ENCODE peak calls at places on chromosome 11, in four cellular contexts. N is K562, W is IMR-90, G is endothelial cell of umbilical vein. R is an unnamed sample. For H3K9me1, the result is how much of the 10 kb centered on the place peaks cover.

GRCh38 chr11:22304337-22304961 is 33.7 kb upstream of the SLC17A6 start:
- DNase-seq in N (peak), W (peak), G (peak), R (no peak)

GRCh38 chr11:1453611-1454386 is 32.8 kb downstream of the MOB2 start:
- DNase-seq in N (peak), W (no peak), G (no peak), R (peak)

GRCh38 chr11:100929377-100929776 is 200.2 kb downstream of the PGR start:
- DNase-seq in N (no peak), W (peak), G (no peak), R (no peak)

GRCh38 chr11:12556788-12557384 is 117.3 kb upstream of the TEAD1 start:
- DNase-seq in N (no peak), W (peak), G (peak), R (no peak)

GRCh38 chr11:95545116-95545875 is 244.3 kb downstream of the FAM76B start:
- DNase-seq in N (peak), W (no peak), G (no peak), R (no peak)

GRCh38 chr11:8814923-8815240 is 96.1 kb upstream of the AKIP1 start:
- DNase-seq in N (no peak), W (no peak), G (no peak), R (no peak)

GRCh38 chr11:35622070-35622469 is 3.8 kb downstream of the FJX1 start:
- DNase-seq in N (no peak), W (peak), G (peak), R (no peak)

GRCh38 chr11:8671242-8671641 is 11.2 kb downstream of the TRIM66 start:
- DNase-seq in N (no peak), W (peak), G (peak), R (no peak)

GRCh38 chr11:126129681-126130671 is 67.3 kb upstream of the CDON start:
- DNase-seq in N (no peak), W (peak), G (no peak), R (no peak)

GRCh38 chr11:134237557-134237922 is 13.1 kb downstream of the VPS26B start:
- DNase-seq in N (no peak), W (no peak), G (no peak), R (no peak)

GRCh38 chr11:66467034-66467659 is 442 bp downstream of the PELI3 start:
- DNase-seq in N (no peak), W (peak), G (peak), R (no peak)

GRCh38 chr11:2309251-2310072 is 7.6 kb downstream of the TSPAN32 start:
- DNase-seq in N (no peak), W (no peak), G (no peak), R (no peak)

GRCh38 chr11:89495951-89496350 is 4.8 kb upstream of the NOX4 start:
- DNase-seq in N (no peak), W (peak), G (peak), R (no peak)

GRCh38 chr11:110787680-110788079 is 75.4 kb upstream of the ARHGAP20 start:
- DNase-seq in N (no peak), W (no peak), G (no peak), R (no peak)

GRCh38 chr11:69394234-69394891 is 87.1 kb upstream of the LINC01488 start:
- DNase-seq in N (peak), W (no peak), G (no peak), R (no peak)

GRCh38 chr11:119764108-119764874 is 35.3 kb upstream of the NECTIN1 start:
- DNase-seq in N (no peak), W (peak), G (no peak), R (no peak)

GRCh38 chr11:116835042-116835772 is 2.2 kb downstream of the APOA1 start:
- DNase-seq in N (peak), W (no peak), G (peak), R (no peak)

GRCh38 chr11:2693271-2693833 is 6.4 kb downstream of the KCNQ1OT1 start:
- DNase-seq in N (no peak), W (no peak), G (no peak), R (no peak)

GRCh38 chr11:17887779-17888178 is 125.1 kb downstream of the SERGEF start:
- DNase-seq in N (no peak), W (no peak), G (no peak), R (no peak)

GRCh38 chr11:17892409-17892808 is 120.4 kb downstream of the SERGEF start:
- DNase-seq in N (no peak), W (no peak), G (no peak), R (no peak)

GRCh38 chr11:17894929-17895658 is 117.8 kb downstream of the SERGEF start:
- DNase-seq in N (no peak), W (peak), G (no peak), R (no peak)

DNA sequence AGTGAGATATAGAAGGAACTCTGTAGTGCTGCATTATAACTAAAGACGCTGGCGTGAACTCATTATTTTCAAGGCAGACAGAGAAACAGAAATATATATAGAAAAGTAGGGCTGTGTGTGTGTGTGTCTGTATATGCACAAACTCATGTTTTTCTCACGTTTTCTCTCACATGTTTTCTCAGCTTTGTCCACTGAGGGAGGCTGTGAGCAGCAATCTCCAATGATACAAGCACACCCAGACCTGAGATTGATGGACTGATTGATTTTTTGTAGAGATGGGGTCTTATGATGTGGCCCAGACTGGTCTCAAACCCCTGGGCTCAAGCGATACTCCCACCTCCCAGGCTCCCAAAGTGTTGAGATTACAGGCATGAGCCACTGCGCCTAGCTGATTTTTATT is 122.5 kb downstream of the SERGEF start:
- DNase-seq in N (no peak), W (no peak), G (no peak), R (no peak)
- TF ChIP-seq CTCF in N (no peak), W (no peak), G (no peak), R (no peak)

DNA sequence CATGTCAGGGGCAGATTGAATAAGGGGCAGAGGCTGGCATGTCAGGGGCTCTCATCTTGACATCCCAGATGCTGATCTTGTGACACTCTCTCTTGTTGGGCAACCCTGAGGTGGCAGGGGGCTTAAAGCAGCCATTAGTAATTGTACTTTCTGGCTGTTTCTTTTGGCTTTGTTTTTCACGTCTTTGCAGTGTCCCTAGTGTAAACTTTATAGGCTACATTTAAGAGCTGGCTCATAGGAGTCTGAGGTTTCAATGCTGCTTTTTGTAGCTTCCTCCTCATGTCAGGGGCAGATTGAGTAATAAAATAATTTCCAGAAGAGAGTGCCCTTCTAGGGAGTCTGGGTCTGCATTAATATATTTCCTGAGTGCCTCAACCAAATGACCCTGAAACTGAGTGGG is 86.1 kb downstream of the RAB38 start:
- DNase-seq in N (no peak), W (no peak), G (no peak), R (no peak)
- H3K9me1 ChIP-seq in N (under half), W (under half), G (under half), R (under half)

GRCh38 chr11:82989628-82990404 is 81.9 kb downstream of the RAB30 start:
- DNase-seq in N (no peak), W (no peak), G (no peak), R (no peak)
- TF ChIP-seq CTCF in N (peak), W (no peak), G (no peak), R (no peak)

GRCh38 chr11:78961938-78962701 is 387.5 kb upstream of the NARS2 start:
- DNase-seq in N (peak), W (peak), G (peak), R (no peak)
- H3K9me1 ChIP-seq in N (under half), W (under half), G (under half), R (under half)

GRCh38 chr11:46299425-46300067 is 22.1 kb downstream of the CREB3L1 start:
- DNase-seq in N (no peak), W (peak), G (no peak), R (no peak)
- TF ChIP-seq CTCF in N (peak), W (peak), G (no peak), R (no peak)

GRCh38 chr11:32792111-32792947 is 2.1 kb downstream of the CCDC73 start:
- DNase-seq in N (no peak), W (no peak), G (no peak), R (no peak)
- H3K9me1 ChIP-seq in N (under half), W (under half), G (under half), R (under half)

GRCh38 chr11:18171377-18172000 is 1.1 kb upstream of the MRGPRX4 start:
- DNase-seq in N (peak), W (no peak), G (no peak), R (no peak)
- TF ChIP-seq CTCF in N (peak), W (peak), G (peak), R (peak)

GRCh38 chr11:124859171-124859570 is 6.1 kb upstream of the ROBO3 start:
- DNase-seq in N (no peak), W (no peak), G (no peak), R (no peak)

GRCh38 chr11:124864176-124864891 is 898 bp upstream of the ROBO3 start:
- DNase-seq in N (no peak), W (no peak), G (no peak), R (no peak)

GRCh38 chr11:124863826-124864165 is 1.4 kb upstream of the ROBO3 start:
- DNase-seq in N (peak), W (no peak), G (no peak), R (no peak)

GRCh38 chr11:124863137-124863825 is 2.0 kb upstream of the ROBO3 start:
- DNase-seq in N (no peak), W (peak), G (no peak), R (no peak)

GRCh38 chr11:124861670-124862069 is 3.6 kb upstream of the ROBO3 start:
- DNase-seq in N (no peak), W (no peak), G (no peak), R (no peak)
- H3K9me1 ChIP-seq in N (under half), W (under half), G (under half), R (under half)

GRCh38 chr11:130145975-130146776 is 13.4 kb upstream of the ST14 start:
- DNase-seq in N (no peak), W (no peak), G (peak), R (peak)
- TF ChIP-seq CTCF in N (no peak), W (no peak), G (peak), R (peak)

GRCh38 chr11:128458316-128458715 is 129.0 kb downstream of the ETS1 start:
- DNase-seq in N (no peak), W (peak), G (peak), R (no peak)

GRCh38 chr11:128455766-128456165 is 131.6 kb downstream of the ETS1 start:
- DNase-seq in N (no peak), W (no peak), G (no peak), R (no peak)

GRCh38 chr11:128453444-128454336 is 133.7 kb downstream of the ETS1 start:
- DNase-seq in N (no peak), W (peak), G (no peak), R (peak)

GRCh38 chr11:128457874-128458273 is 129.5 kb downstream of the ETS1 start:
- DNase-seq in N (no peak), W (no peak), G (no peak), R (no peak)

DNA sequence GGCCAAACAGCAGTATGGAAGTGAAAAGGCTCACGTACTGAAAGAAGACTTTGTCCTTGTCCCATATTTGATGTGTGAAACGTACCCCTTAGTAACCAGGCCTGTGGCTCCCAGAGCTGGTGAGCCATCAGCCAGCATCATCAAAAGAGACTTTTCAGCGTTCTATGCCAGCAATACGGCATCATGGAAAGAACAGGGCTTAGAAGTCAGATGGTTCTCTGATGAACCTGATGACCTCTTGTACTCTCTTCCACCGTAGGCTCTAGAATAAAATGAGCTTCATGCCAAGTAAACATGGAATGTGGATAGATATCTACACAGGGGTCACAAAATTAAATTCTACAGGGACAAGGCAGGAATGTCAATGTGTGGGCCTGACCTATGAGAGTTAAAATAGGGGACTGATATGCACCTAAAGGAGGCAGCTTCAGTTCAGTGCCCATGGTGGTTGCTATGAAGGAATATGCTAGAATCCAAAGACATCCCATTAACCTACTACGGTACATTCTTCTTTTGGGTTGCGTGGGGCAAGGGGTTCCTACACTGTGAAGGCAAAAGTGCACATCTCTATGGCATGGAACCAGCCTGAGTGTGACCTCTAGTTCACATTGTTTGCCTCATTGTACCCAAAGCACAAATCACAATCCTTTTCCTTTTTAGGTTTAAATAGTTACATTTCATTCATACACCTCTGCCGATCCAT is 130.6 kb downstream of the ETS1 start:
- DNase-seq in N (no peak), W (no peak), G (no peak), R (no peak)
- H3K9me1 ChIP-seq in N (under half), W (under half), G (under half), R (under half)

R was measured in keratinocyte.